ENCODE peak calls at places on chromosomes 3 and 15, in six cellular contexts. A is H9, H is adipocyte, W is mammary epithelial cell, S is kidney, T is HepG2. L is an unnamed sample.

GRCh38 chr15:72306211-72306785 is 13.7 kb downstream of the CELF6 start:
- DNase-seq in H (peak; percentile 17), S (no peak), T (no peak), A (peak; percentile 49), W (no peak), L (peak; percentile 48)

GRCh38 chr3:77038468-77038927 is 1.4 kb upstream of the ROBO2 start:
- DNase-seq in A (peak; percentile 85), T (peak; percentile 68), W (peak; percentile 67), S (peak; percentile 80), H (peak; percentile 97), L (peak; percentile 91)

GRCh38 chr15:53260647-53261046 is 470.5 kb upstream of the ONECUT1 start:
- DNase-seq in S (no peak), W (no peak), H (no peak), A (no peak), T (no peak), L (no peak)

GRCh38 chr15:67030036-67030762 is 35.2 kb upstream of the SMAD3 start:
- DNase-seq in T (peak; percentile 82), H (no peak), A (peak; percentile 86), W (no peak), S (no peak), L (no peak)

GRCh38 chr3:14082108-14082657 is 42.5 kb downstream of the CHCHD4 start:
- DNase-seq in A (no peak), H (no peak), T (no peak), S (no peak), W (no peak), L (no peak)

GRCh38 chr3:188974856-188975611 is 196.7 kb upstream of the TPRG1 start:
- DNase-seq in S (no peak), A (no peak), W (peak; percentile 5), H (no peak), T (no peak), L (peak; percentile 36)

GRCh38 chr3:4426782-4427344 is 40.2 kb downstream of the SUMF1 start:
- DNase-seq in W (peak; percentile 72), H (peak; percentile 98), A (no peak), S (no peak), T (peak; percentile 89), L (peak; percentile 93)

GRCh38 chr15:64137226-64137833 is 14.2 kb upstream of the SNX22 start:
- DNase-seq in T (no peak), W (no peak), A (no peak), S (no peak), H (no peak), L (no peak)

GRCh38 chr3:39000008-39000450 is 51.7 kb downstream of the SCN11A start:
- DNase-seq in S (no peak), A (peak; percentile 39), W (peak; percentile 92), T (peak; percentile 60), H (peak; percentile 81), L (peak; percentile 83)

GRCh38 chr15:22979069-22979698 is 984 bp downstream of the CYFIP1 start:
- DNase-seq in T (peak; percentile 36), A (peak; percentile 58), S (peak; percentile 90), W (peak; percentile 60), H (peak; percentile 81), L (peak; percentile 75)

GRCh38 chr3:48919215-48920138 is 835 bp downstream of the ARIH2 start:
- DNase-seq in T (peak; percentile 74), S (no peak), W (peak; percentile 52), H (peak; percentile 74), A (peak; percentile 38), L (peak; percentile 75)

GRCh38 chr15:38611228-38611627 is 46.6 kb upstream of the RASGRP1 start:
- DNase-seq in H (no peak), S (no peak), T (no peak), A (no peak), W (no peak), L (no peak)

GRCh38 chr3:149641011-149641728 is 16.7 kb downstream of the WWTR1 start:
- DNase-seq in H (no peak), S (no peak), T (peak; percentile 64), W (no peak), A (no peak), L (peak; percentile 44)

GRCh38 chr3:7075901-7076300 is 215.0 kb downstream of the GRM7 start:
- DNase-seq in S (no peak), T (no peak), A (no peak), H (no peak), W (no peak), L (no peak)

GRCh38 chr3:150783334-150783733 is 20.4 kb upstream of the SIAH2 start:
- DNase-seq in W (no peak), S (no peak), H (peak; percentile 43), T (no peak), A (no peak), L (no peak)

GRCh38 chr3:149738891-149739290 is 13.4 kb downstream of the COMMD2 start:
- DNase-seq in H (no peak), W (peak; percentile 4), S (no peak), A (no peak), T (no peak), L (no peak)

GRCh38 chr15:66860844-66861243 is 158.8 kb downstream of the SMAD6 start:
- DNase-seq in A (peak; percentile 14), S (no peak), T (no peak), H (no peak), W (no peak), L (peak; percentile 45)

GRCh38 chr3:131329774-131330173 is 51.8 kb upstream of the NUDT16 start:
- DNase-seq in S (no peak), H (no peak), T (no peak), A (no peak), W (no peak), L (no peak)

GRCh38 chr3:100127792-100128191 is 13.5 kb upstream of the FILIP1L start:
- DNase-seq in S (no peak), H (no peak), T (no peak), A (no peak), W (no peak), L (no peak)

GRCh38 chr15:64478863-64479262 is 18.5 kb downstream of the ZNF609 start:
- DNase-seq in S (no peak), T (peak; percentile 10), A (no peak), H (peak; percentile 45), W (no peak), L (peak; percentile 19)

GRCh38 chr15:40106203-40107161 is 2.2 kb downstream of the BMF start:
- DNase-seq in W (peak; percentile 51), H (peak; percentile 87), T (peak; percentile 95), A (peak; percentile 91), S (no peak), L (peak; percentile 45)

GRCh38 chr3:46400000-46400734 is 6.7 kb downstream of the CCR5AS start:
- DNase-seq in W (no peak), H (no peak), T (no peak), A (no peak), S (no peak), L (peak; percentile 55)

GRCh38 chr3:10395671-10396070 is 74.8 kb upstream of the SEC13 start:
- DNase-seq in T (no peak), H (no peak), S (no peak), W (peak; percentile 35), A (no peak), L (no peak)

GRCh38 chr3:185822221-185822956 is 2.5 kb downstream of the IGF2BP2 start:
- DNase-seq in T (peak; percentile 57), S (no peak), W (peak; percentile 71), H (peak; percentile 84), A (no peak), L (peak; percentile 84)

GRCh38 chr15:22980189-22981136 is at the start of gene CYFIP1:
- DNase-seq in T (peak; percentile 68), H (peak; percentile 95), S (peak; percentile 96), W (peak; percentile 91), A (peak; percentile 79), L (peak; percentile 92)

DNA sequence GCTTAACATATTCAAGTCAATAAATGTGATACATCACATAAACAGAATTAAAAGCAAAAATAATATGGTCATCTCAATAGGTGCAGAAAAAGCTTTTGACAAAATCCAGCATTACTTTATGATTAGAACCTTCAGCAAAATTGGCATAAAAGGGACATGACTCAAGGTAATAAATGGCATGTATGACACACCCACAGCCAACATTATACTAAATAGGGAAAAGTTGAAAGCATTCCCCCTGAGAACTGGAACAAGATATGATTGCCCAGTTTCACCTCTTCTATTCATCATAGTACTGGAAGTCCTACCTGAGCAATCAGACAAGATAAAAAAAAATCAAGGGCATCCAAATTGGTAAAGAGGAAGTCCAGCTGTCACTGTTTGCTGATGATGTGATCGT is 594.7 kb downstream of the DIPK2A start:
- DNase-seq in A (no peak), H (no peak), W (no peak), T (no peak), S (no peak), L (no peak)
- H3K9ac ChIP-seq in A (no peak overlapping the region), H (no peak overlapping the region), W (no peak overlapping the region), T (no peak overlapping the region), S (no peak overlapping the region), L (no peak overlapping the region)

GRCh38 chr3:197285557-197285956 is 12.9 kb downstream of the DLG1 start:
- DNase-seq in T (no peak), A (no peak), H (no peak), S (no peak), W (no peak), L (no peak)

GRCh38 chr3:197286678-197287077 is 11.7 kb downstream of the DLG1 start:
- DNase-seq in T (no peak), W (no peak), A (no peak), H (no peak), S (no peak), L (no peak)

GRCh38 chr3:197293605-197294237 is 4.7 kb downstream of the DLG1 start:
- DNase-seq in T (no peak), W (no peak), A (no peak), H (no peak), S (no peak), L (no peak)

GRCh38 chr3:197292083-197293042 is 6.0 kb downstream of the DLG1 start:
- DNase-seq in W (no peak), S (no peak), A (no peak), H (no peak), T (peak; percentile 54), L (no peak)

DNA sequence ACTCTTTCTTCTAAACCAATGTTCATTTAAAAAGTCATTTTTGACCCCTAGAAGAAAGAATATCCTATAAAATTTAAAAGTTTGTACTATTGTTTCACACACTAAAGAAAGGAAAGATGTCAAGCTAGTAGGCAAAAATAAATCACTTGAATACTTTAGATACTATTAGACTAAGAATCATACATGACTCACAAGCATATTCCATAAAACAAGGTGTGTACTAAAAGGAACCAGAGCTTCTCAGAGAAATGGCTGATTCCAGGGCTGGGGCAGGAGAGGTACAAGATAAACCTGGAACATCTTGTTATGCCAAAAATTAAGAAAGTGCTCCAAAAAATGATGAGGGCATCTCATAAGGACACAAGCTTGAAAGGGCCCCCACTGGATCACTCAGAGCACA is 8.7 kb downstream of the DLG1 start:
- DNase-seq in H (no peak), A (no peak), S (no peak), T (no peak), W (peak; percentile 60), L (peak; percentile 47)
- H3K9ac ChIP-seq in H (no peak overlapping the region), A (no peak overlapping the region), S (no peak overlapping the region), T (no peak overlapping the region), W (no peak overlapping the region), L (no peak overlapping the region)

GRCh38 chr15:100863406-100864198 is 16.0 kb upstream of the ALDH1A3 start:
- DNase-seq in S (peak; percentile 74), A (no peak), W (no peak), H (peak; percentile 48), T (no peak), L (peak; percentile 32)
- H3K9ac ChIP-seq in S (no peak overlapping the region), A (no peak overlapping the region), W (no peak overlapping the region), H (peak overlapping the region; percentile 64), T (no peak overlapping the region), L (no peak overlapping the region)

DNA sequence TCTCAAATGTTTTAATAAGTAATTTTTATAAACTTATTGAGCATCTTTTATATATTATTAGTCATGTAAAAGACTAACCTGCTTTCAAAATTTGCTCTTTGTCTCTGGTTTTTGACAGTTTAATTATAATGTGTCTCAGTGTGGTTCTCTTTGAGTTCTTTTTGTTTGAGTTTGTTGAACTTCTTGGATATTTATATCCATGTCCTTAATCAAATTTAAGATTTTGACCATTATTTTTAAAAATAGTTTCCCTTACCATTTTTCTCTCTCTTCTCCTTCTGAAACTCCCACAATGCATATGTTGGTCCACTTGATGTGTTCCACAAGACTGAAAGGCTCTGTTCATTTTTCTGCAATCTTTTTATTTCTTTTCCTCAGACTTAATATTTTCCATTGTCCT is 366.1 kb upstream of the GOLIM4 start:
- DNase-seq in W (no peak), T (no peak), H (no peak), A (no peak), S (no peak), L (no peak)
- H3K9ac ChIP-seq in W (no peak overlapping the region), T (no peak overlapping the region), H (no peak overlapping the region), A (no peak overlapping the region), S (no peak overlapping the region), L (no peak overlapping the region)

L was measured in GM23248.